ENCODE peak calls at places on chromosome 22, in seven cellular contexts. F is GM12864; I is naive thymus-derived CD8-positive, alpha-beta T cell; P is prostate gland; Z is GDM1; K is stimulated activated CD4-positive, alpha-beta T cell treated with anti-CD3 and anti-CD28 coated beads, TNF-alpha, amount 100 ng/mL, for 24 hours; R is activated effector memory CD4-positive, alpha-beta T cell treated with anti-CD3 and anti-CD28 coated beads, Interleukin-2, amount 50 U/mL, for 16 hours. X is an unnamed sample.

GRCh38 chr22:23553438-23553837 is 26.7 kb downstream of the IGLL1 start:
- DNase-seq in K (no peak), P (no peak), I (no peak), F (no peak), Z (no peak), R (peak), X (no peak)

GRCh38 chr22:45006873-45007246 is 2.9 kb downstream of the PHF21B start:
- DNase-seq in R (no peak), F (no peak), P (peak), K (no peak), I (no peak), Z (no peak), X (no peak)

GRCh38 chr22:43128928-43129424 is 14.2 kb downstream of the MCAT start:
- DNase-seq in I (no peak), P (no peak), F (no peak), K (no peak), Z (no peak), R (no peak), X (no peak)

GRCh38 chr22:23784215-23784732 is 2.5 kb upstream of the SMARCB1 start:
- DNase-seq in P (no peak), I (no peak), R (no peak), F (no peak), Z (peak), K (no peak), X (no peak)

GRCh38 chr22:46171940-46172339 is 21.6 kb downstream of the PPARA start:
- DNase-seq in P (no peak), Z (no peak), F (no peak), R (no peak), I (no peak), K (no peak), X (no peak)

GRCh38 chr22:45225732-45226560 is 14.7 kb downstream of the KIAA0930 start:
- DNase-seq in P (peak), Z (no peak), R (no peak), F (no peak), I (no peak), K (no peak), X (no peak)

GRCh38 chr22:28027453-28028448 is 108.7 kb upstream of the PITPNB start:
- DNase-seq in R (peak), Z (no peak), P (peak), F (no peak), I (no peak), K (no peak), X (no peak)

GRCh38 chr22:26797910-26798309 is 140.5 kb downstream of the MIAT start:
- DNase-seq in F (no peak), P (no peak), I (no peak), Z (no peak), K (no peak), R (no peak), X (no peak)

GRCh38 chr22:22878801-22879674 is 8.6 kb upstream of the IGLL5 start:
- DNase-seq in Z (no peak), I (no peak), F (no peak), R (peak), P (no peak), K (no peak), X (no peak)

GRCh38 chr22:43829904-43830851 is 18.1 kb upstream of the EFCAB6 start:
- DNase-seq in F (no peak), R (peak), K (no peak), I (no peak), Z (no peak), P (no peak), X (no peak)

GRCh38 chr22:35910013-35910860 is 118.4 kb downstream of the RBFOX2 start:
- DNase-seq in I (no peak), P (no peak), R (no peak), K (no peak), Z (no peak), F (no peak), X (no peak)

GRCh38 chr22:41557401-41558240 is 3.2 kb upstream of the CSDC2 start:
- DNase-seq in Z (no peak), K (no peak), I (no peak), P (no peak), F (no peak), R (no peak), X (no peak)

X was measured in GM12878.